ENCODE peak calls at places on chromosomes 4 and X, in eight cellular contexts. R is GM12891, J is uterus, Z is GM12892, O is ovary, U is stomach, N is body of pancreas, Q is transverse colon. M is an unnamed sample.

GRCh38 chrX:32408389-32408788 is 803.0 kb downstream of the DMD start:
- DNase-seq in R (no peak), J (no peak), Z (no peak), O (no peak), U (no peak), N (no peak), Q (no peak), M (no peak)

GRCh38 chr4:151226004-151226932 is 50.7 kb upstream of the PRSS48 start:
- DNase-seq in R (no peak), J (no peak), Z (no peak), O (no peak), U (no peak), N (no peak), Q (no peak), M (no peak)

GRCh38 chrX:118513120-118513899 is 17.7 kb downstream of the DOCK11 start:
- DNase-seq in R (no peak), J (no peak), Z (no peak), O (no peak), U (no peak), N (no peak), Q (no peak), M (no peak)

GRCh38 chr4:42262701-42263490 is 110.4 kb upstream of the BEND4 start:
- DNase-seq in R (no peak), J (no peak), Z (no peak), O (no peak), U (no peak), N (no peak), Q (no peak), M (no peak)

GRCh38 chr4:64584981-64585557 is 175.8 kb upstream of the TECRL start:
- DNase-seq in R (peak; percentile 1), J (no peak), Z (no peak), O (no peak), U (no peak), N (peak; percentile 39), Q (no peak), M (no peak)

GRCh38 chr4:94924566-94924965 is 166.8 kb downstream of the BMPR1B start:
- DNase-seq in R (no peak), J (no peak), Z (no peak), O (no peak), U (no peak), N (no peak), Q (no peak), M (no peak)

GRCh38 chr4:40550900-40551546 is 78.6 kb downstream of the RBM47 start:
- DNase-seq in R (no peak), J (no peak), Z (no peak), O (no peak), U (peak; percentile 49), N (peak; percentile 71), Q (peak; percentile 34), M (peak; percentile 50)

GRCh38 chr4:39908284-39908683 is 69.4 kb downstream of the PDS5A start:
- DNase-seq in R (no peak), J (no peak), Z (no peak), O (no peak), U (no peak), N (no peak), Q (no peak), M (no peak)

GRCh38 chrX:16643160-16643559 is 6.8 kb upstream of the S100G start:
- DNase-seq in R (no peak), J (no peak), Z (no peak), O (no peak), U (no peak), N (no peak), Q (no peak), M (no peak)

GRCh38 chr4:174669278-174669677 is 147.0 kb upstream of the HPGD start:
- DNase-seq in R (no peak), J (no peak), Z (no peak), O (no peak), U (no peak), N (no peak), Q (no peak), M (no peak)

GRCh38 chr4:142091691-142092182 is 455.4 kb downstream of the IL15 start:
- DNase-seq in R (no peak), J (peak; percentile 24), Z (no peak), O (no peak), U (no peak), N (peak; percentile 7), Q (no peak), M (no peak)

GRCh38 chr4:162610116-162610515 is 446.3 kb upstream of the FSTL5 start:
- DNase-seq in R (no peak), J (no peak), Z (no peak), O (no peak), U (no peak), N (no peak), Q (no peak), M (no peak)

GRCh38 chr4:164252286-164252685 is 501.6 kb upstream of the SMIM31 start:
- DNase-seq in R (no peak), J (no peak), Z (no peak), O (no peak), U (no peak), N (no peak), Q (no peak), M (no peak)

GRCh38 chr4:126956192-126956897 is 676.4 kb upstream of the INTU start:
- DNase-seq in R (no peak), J (no peak), Z (no peak), O (no peak), U (no peak), N (no peak), Q (no peak), M (peak; percentile 41)

GRCh38 chrX:35285289-35285962 is 342.8 kb downstream of the FAM47B start:
- DNase-seq in R (no peak), J (no peak), Z (no peak), O (no peak), U (no peak), N (no peak), Q (no peak), M (no peak)
- TF ChIP-seq POLR2A in R (no peak), J (no peak), Z (no peak), O (no peak), U (no peak), N (no peak), Q (no peak), M (no peak)

DNA sequence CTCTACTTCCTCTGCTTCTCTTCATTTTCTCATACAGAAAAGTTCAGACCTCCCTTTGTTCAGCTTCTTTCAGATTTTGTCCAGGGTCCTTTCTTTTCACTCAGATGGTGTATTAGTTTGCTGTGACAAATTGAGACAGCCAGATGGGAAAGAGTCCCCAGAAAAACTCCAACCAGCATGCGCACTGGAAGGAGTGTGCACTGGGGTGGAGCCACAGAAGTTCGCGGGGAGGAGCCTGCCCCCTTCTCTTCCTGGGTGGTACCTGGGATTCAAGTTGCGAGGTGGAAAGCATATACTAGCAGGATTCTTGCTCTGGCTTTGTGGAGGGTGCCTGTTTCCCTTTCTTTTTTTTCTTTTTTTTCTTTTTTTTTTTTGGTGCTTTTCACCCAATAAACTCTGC is 51.6 kb downstream of the SMIM20 start:
- DNase-seq in R (no peak), J (no peak), Z (no peak), O (no peak), U (no peak), N (no peak), Q (no peak), M (no peak)
- TF ChIP-seq POLR2A in R (no peak), J (no peak), Z (no peak), O (no peak), U (no peak), N (no peak), Q (no peak), M (no peak)

DNA sequence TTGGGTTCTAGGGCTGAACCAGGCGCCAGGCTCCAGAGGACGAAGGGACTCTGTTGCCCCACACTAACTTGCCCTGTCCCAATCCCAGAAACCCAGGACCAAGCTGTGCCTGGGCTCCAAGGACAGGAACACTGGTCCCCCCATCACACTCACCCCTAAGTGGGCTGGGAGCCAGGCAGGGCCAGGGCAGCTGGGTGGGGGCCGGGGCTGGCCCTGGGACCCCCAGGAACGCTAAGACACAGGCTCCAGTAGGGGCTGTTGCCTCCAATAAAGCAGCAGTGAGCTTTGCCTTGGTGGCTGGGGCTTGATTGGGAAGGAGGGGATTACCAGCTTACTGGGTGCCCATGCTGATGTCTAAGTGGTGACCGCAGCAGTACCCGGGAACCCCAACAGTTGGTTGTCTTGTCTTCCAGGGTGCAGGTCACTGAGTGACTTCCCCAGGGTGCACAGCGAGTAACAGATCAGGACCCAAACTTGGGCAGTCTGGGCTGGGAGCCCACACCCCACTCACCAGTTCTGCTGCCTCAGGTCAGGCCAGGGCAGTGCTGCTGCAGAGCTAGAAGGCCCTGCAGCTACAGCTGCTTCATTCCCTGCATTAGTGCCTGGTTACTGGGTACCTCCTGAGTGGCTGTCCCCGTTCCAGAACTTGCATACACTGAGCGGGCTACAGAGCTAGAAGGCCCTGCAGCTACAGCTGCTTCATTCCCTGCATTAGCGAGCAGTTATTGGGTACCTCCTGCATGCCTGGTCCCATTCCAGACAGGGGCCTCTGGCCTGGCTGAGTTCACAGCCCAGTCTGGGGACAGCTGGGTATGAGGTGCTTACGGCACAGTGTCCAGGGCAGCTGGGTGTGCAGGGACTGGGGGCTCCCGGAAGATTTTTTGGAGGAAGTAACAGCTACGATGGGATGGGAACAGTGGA is 9.4 kb upstream of the ADD1 start:
- DNase-seq in R (peak; percentile 15), J (no peak), Z (peak; percentile 13), O (peak; percentile 7), U (peak; percentile 21), N (peak; percentile 4), Q (peak; percentile 7), M (peak; percentile 45)
- TF ChIP-seq POLR2A in R (no peak), J (no peak), Z (no peak), O (no peak), U (no peak), N (no peak), Q (no peak), M (no peak)

GRCh38 chrX:102720237-102721168 is at the start of gene GPRASP3:
- DNase-seq in R (peak; percentile 37), J (peak; percentile 70), Z (peak; percentile 50), O (peak; percentile 45), U (peak; percentile 78), N (peak; percentile 90), Q (peak; percentile 80), M (peak; percentile 90)
- TF ChIP-seq POLR2A in R (peak; percentile 68), J (no peak), Z (peak; percentile 38), O (no peak), U (no peak), N (peak; percentile 56), Q (no peak), M (no peak)

DNA sequence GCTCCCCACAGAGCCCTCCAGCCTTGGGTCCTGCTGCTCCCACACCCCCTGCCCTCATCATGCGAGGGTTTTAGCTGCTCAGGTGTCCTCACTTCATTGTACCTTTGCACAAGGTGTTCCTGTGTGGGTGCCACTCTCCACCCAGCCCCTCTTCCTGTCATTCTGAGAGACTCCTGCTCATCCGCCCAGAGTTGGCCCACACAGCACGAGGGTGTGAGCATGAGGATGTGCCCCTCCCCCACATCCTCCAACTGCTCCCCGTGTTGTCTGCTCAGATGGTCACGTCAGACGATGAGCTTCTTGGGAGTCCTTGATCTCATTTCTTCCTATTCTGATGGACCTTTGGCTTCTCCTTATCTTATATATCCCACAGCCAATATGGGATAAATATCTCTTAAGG is 53.2 kb downstream of the HTT-AS start:
- DNase-seq in R (no peak), J (no peak), Z (no peak), O (no peak), U (no peak), N (no peak), Q (no peak), M (no peak)
- TF ChIP-seq POLR2A in R (no peak), J (no peak), Z (no peak), O (no peak), U (no peak), N (no peak), Q (no peak), M (no peak)

M was measured in Peyer's patch.